ENCODE peak calls at places on chromosomes 2 and 18, in six cellular contexts. One of them, this sample, is unnamed.
A peak's percentile ranks its signal among the peaks of the same experiment; 100 is the strongest.

GRCh38 chr2:162075689-162076132 is 1.7 kb upstream of the DPP4 start:
- DNase-seq in astrocyte of the cerebellum: no peak
- DNase-seq in heart right ventricle: no peak
- DNase-seq in left lung: no peak
- DNase-seq in fibroblast of the aortic adventitia: no peak
- DNase-seq in NT2/D1: no peak
- DNase-seq in this sample: peak; percentile 57

GRCh38 chr2:97738236-97739019 is 25.1 kb downstream of the ZAP70 start:
- DNase-seq in astrocyte of the cerebellum: no peak
- DNase-seq in heart right ventricle: no peak
- DNase-seq in left lung: peak; percentile 21
- DNase-seq in fibroblast of the aortic adventitia: no peak
- DNase-seq in NT2/D1: no peak
- DNase-seq in this sample: no peak

GRCh38 chr2:73897240-73897583 is 4.4 kb downstream of the ACTG2 start:
- DNase-seq in astrocyte of the cerebellum: no peak
- DNase-seq in heart right ventricle: no peak
- DNase-seq in left lung: no peak
- DNase-seq in fibroblast of the aortic adventitia: no peak
- DNase-seq in NT2/D1: no peak
- DNase-seq in this sample: no peak

GRCh38 chr2:168241208-168241607 is 6.2 kb downstream of the STK39 start:
- DNase-seq in astrocyte of the cerebellum: no peak
- DNase-seq in heart right ventricle: no peak
- DNase-seq in left lung: no peak
- DNase-seq in fibroblast of the aortic adventitia: no peak
- DNase-seq in NT2/D1: no peak
- DNase-seq in this sample: no peak

GRCh38 chr2:144493027-144493809 is 26.7 kb downstream of the ZEB2 start:
- DNase-seq in astrocyte of the cerebellum: no peak
- DNase-seq in heart right ventricle: no peak
- DNase-seq in left lung: no peak
- DNase-seq in fibroblast of the aortic adventitia: no peak
- DNase-seq in NT2/D1: no peak
- DNase-seq in this sample: no peak

GRCh38 chr2:120856421-120856862 is 120.8 kb downstream of the GLI2 start:
- DNase-seq in astrocyte of the cerebellum: no peak
- DNase-seq in heart right ventricle: no peak
- DNase-seq in left lung: no peak
- DNase-seq in fibroblast of the aortic adventitia: peak; percentile 67
- DNase-seq in NT2/D1: peak; percentile 63
- DNase-seq in this sample: peak; percentile 51

GRCh38 chr2:53519925-53520629 is 247.5 kb upstream of the CHAC2 start:
- DNase-seq in astrocyte of the cerebellum: no peak
- DNase-seq in heart right ventricle: no peak
- DNase-seq in left lung: no peak
- DNase-seq in fibroblast of the aortic adventitia: no peak
- DNase-seq in NT2/D1: no peak
- DNase-seq in this sample: no peak

GRCh38 chr18:2994603-2995432 is 18.1 kb downstream of the LPIN2 start:
- DNase-seq in astrocyte of the cerebellum: no peak
- DNase-seq in heart right ventricle: peak; percentile 39
- DNase-seq in left lung: no peak
- DNase-seq in fibroblast of the aortic adventitia: no peak
- DNase-seq in NT2/D1: no peak
- DNase-seq in this sample: no peak

GRCh38 chr2:42101641-42102605 is 54.1 kb downstream of the PKDCC start:
- DNase-seq in astrocyte of the cerebellum: peak; percentile 74
- DNase-seq in heart right ventricle: peak; percentile 57
- DNase-seq in left lung: peak; percentile 86
- DNase-seq in fibroblast of the aortic adventitia: peak; percentile 74
- DNase-seq in NT2/D1: no peak
- DNase-seq in this sample: peak; percentile 77

GRCh38 chr2:46706264-46706983 is 209.2 kb downstream of the MCFD2 start:
- DNase-seq in astrocyte of the cerebellum: no peak
- DNase-seq in heart right ventricle: no peak
- DNase-seq in left lung: no peak
- DNase-seq in fibroblast of the aortic adventitia: peak; percentile 35
- DNase-seq in NT2/D1: no peak
- DNase-seq in this sample: no peak

GRCh38 chr18:10377956-10378355 is 76.5 kb upstream of the APCDD1 start:
- DNase-seq in astrocyte of the cerebellum: peak; percentile 68
- DNase-seq in heart right ventricle: no peak
- DNase-seq in left lung: no peak
- DNase-seq in fibroblast of the aortic adventitia: no peak
- DNase-seq in NT2/D1: no peak
- DNase-seq in this sample: no peak

GRCh38 chr2:149329470-149330126 is 789 bp upstream of the LYPD6 start:
- DNase-seq in astrocyte of the cerebellum: peak; percentile 38
- DNase-seq in heart right ventricle: peak; percentile 26
- DNase-seq in left lung: no peak
- DNase-seq in fibroblast of the aortic adventitia: peak; percentile 4
- DNase-seq in NT2/D1: peak; percentile 71
- DNase-seq in this sample: peak; percentile 21

GRCh38 chr2:113268621-113269360 is 9.9 kb downstream of the PAX8 start:
- DNase-seq in astrocyte of the cerebellum: no peak
- DNase-seq in heart right ventricle: no peak
- DNase-seq in left lung: no peak
- DNase-seq in fibroblast of the aortic adventitia: no peak
- DNase-seq in NT2/D1: no peak
- DNase-seq in this sample: no peak

GRCh38 chr2:73089270-73090030 is 17.9 kb upstream of the SFXN5 start:
- DNase-seq in astrocyte of the cerebellum: peak; percentile 96
- DNase-seq in heart right ventricle: no peak
- DNase-seq in left lung: peak; percentile 75
- DNase-seq in fibroblast of the aortic adventitia: peak; percentile 99
- DNase-seq in NT2/D1: no peak
- DNase-seq in this sample: peak; percentile 98

GRCh38 chr18:57364460-57364859 is 12.1 kb downstream of the ST8SIA3 start:
- DNase-seq in astrocyte of the cerebellum: no peak
- DNase-seq in heart right ventricle: no peak
- DNase-seq in left lung: no peak
- DNase-seq in fibroblast of the aortic adventitia: no peak
- DNase-seq in NT2/D1: no peak
- DNase-seq in this sample: no peak

GRCh38 chr2:160510617-160511016 is 17.0 kb upstream of the RBMS1 start:
- DNase-seq in astrocyte of the cerebellum: no peak
- DNase-seq in heart right ventricle: no peak
- DNase-seq in left lung: no peak
- DNase-seq in fibroblast of the aortic adventitia: peak; percentile 70
- DNase-seq in NT2/D1: no peak
- DNase-seq in this sample: peak; percentile 64

GRCh38 chr2:105764059-105764458 is 19.3 kb downstream of the NCK2 start:
- DNase-seq in astrocyte of the cerebellum: no peak
- DNase-seq in heart right ventricle: no peak
- DNase-seq in left lung: no peak
- DNase-seq in fibroblast of the aortic adventitia: no peak
- DNase-seq in NT2/D1: no peak
- DNase-seq in this sample: no peak

GRCh38 chr2:20627712-20628380 is 23.1 kb downstream of the HS1BP3 start:
- DNase-seq in astrocyte of the cerebellum: no peak
- DNase-seq in heart right ventricle: no peak
- DNase-seq in left lung: no peak
- DNase-seq in fibroblast of the aortic adventitia: no peak
- DNase-seq in NT2/D1: no peak
- DNase-seq in this sample: no peak

GRCh38 chr2:105052773-105053172 is 14.9 kb downstream of the MRPS9 start:
- DNase-seq in astrocyte of the cerebellum: no peak
- DNase-seq in heart right ventricle: peak; percentile 45
- DNase-seq in left lung: no peak
- DNase-seq in fibroblast of the aortic adventitia: peak; percentile 5
- DNase-seq in NT2/D1: no peak
- DNase-seq in this sample: peak; percentile 14

GRCh38 chr2:163692611-163693482 is 43.0 kb downstream of the FIGN start:
- DNase-seq in astrocyte of the cerebellum: no peak
- DNase-seq in heart right ventricle: no peak
- DNase-seq in left lung: no peak
- DNase-seq in fibroblast of the aortic adventitia: peak; percentile 35
- DNase-seq in NT2/D1: no peak
- DNase-seq in this sample: no peak
- H3K4me3 ChIP-seq in astrocyte of the cerebellum: no peak overlapping the region
- H3K4me3 ChIP-seq in heart right ventricle: no peak overlapping the region
- H3K4me3 ChIP-seq in left lung: no peak overlapping the region
- H3K4me3 ChIP-seq in fibroblast of the aortic adventitia: no peak overlapping the region
- H3K4me3 ChIP-seq in NT2/D1: no peak overlapping the region
- H3K4me3 ChIP-seq in this sample: no peak overlapping the region

GRCh38 chr2:155099784-155100183 is 401.3 kb downstream of the KCNJ3 start:
- DNase-seq in astrocyte of the cerebellum: peak; percentile 1
- DNase-seq in heart right ventricle: no peak
- DNase-seq in left lung: no peak
- DNase-seq in fibroblast of the aortic adventitia: no peak
- DNase-seq in NT2/D1: peak; percentile 60
- DNase-seq in this sample: no peak

GRCh38 chr2:155095613-155096012 is 397.1 kb downstream of the KCNJ3 start:
- DNase-seq in astrocyte of the cerebellum: no peak
- DNase-seq in heart right ventricle: no peak
- DNase-seq in left lung: no peak
- DNase-seq in fibroblast of the aortic adventitia: no peak
- DNase-seq in NT2/D1: no peak
- DNase-seq in this sample: no peak

GRCh38 chr2:155100261-155100660 is 401.8 kb downstream of the KCNJ3 start:
- DNase-seq in astrocyte of the cerebellum: no peak
- DNase-seq in heart right ventricle: no peak
- DNase-seq in left lung: no peak
- DNase-seq in fibroblast of the aortic adventitia: no peak
- DNase-seq in NT2/D1: no peak
- DNase-seq in this sample: no peak
- H3K4me3 ChIP-seq in astrocyte of the cerebellum: no peak overlapping the region
- H3K4me3 ChIP-seq in heart right ventricle: no peak overlapping the region
- H3K4me3 ChIP-seq in left lung: no peak overlapping the region
- H3K4me3 ChIP-seq in fibroblast of the aortic adventitia: no peak overlapping the region
- H3K4me3 ChIP-seq in NT2/D1: no peak overlapping the region
- H3K4me3 ChIP-seq in this sample: no peak overlapping the region

DNA sequence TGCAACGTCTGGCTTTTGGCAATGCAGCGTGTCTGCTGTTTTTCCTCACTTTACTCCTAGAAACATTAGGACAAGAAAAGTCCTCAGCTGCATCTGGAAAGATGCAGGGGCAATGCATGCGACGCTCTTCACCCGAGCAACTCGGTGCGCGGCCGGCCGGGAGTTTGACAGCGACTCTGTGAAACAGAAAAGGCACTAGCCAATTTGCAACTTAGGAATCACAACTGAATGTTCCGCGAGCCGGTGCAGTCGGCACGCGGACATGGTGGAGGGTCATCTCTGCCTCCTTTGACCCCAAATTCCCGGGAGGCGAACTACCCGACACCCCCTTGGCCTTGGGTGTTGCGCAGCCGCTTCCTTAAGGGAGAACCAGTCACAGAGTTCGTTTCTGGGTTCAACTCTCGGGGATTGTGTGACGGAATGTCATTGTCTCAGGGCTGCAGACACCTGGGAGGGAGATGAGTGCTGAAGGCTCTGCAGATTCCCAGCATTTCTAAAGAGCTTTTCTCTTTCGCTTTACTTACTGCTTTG is 9.8 kb downstream of the NR4A2 start:
- DNase-seq in astrocyte of the cerebellum: no peak
- DNase-seq in heart right ventricle: no peak
- DNase-seq in left lung: no peak
- DNase-seq in fibroblast of the aortic adventitia: peak; percentile 10
- DNase-seq in NT2/D1: no peak
- DNase-seq in this sample: peak; percentile 28
- H3K4me3 ChIP-seq in astrocyte of the cerebellum: peak overlapping the region; percentile 8
- H3K4me3 ChIP-seq in heart right ventricle: peak overlapping the region; percentile 33
- H3K4me3 ChIP-seq in left lung: no peak overlapping the region
- H3K4me3 ChIP-seq in fibroblast of the aortic adventitia: no peak overlapping the region
- H3K4me3 ChIP-seq in NT2/D1: no peak overlapping the region
- H3K4me3 ChIP-seq in this sample: no peak overlapping the region

DNA sequence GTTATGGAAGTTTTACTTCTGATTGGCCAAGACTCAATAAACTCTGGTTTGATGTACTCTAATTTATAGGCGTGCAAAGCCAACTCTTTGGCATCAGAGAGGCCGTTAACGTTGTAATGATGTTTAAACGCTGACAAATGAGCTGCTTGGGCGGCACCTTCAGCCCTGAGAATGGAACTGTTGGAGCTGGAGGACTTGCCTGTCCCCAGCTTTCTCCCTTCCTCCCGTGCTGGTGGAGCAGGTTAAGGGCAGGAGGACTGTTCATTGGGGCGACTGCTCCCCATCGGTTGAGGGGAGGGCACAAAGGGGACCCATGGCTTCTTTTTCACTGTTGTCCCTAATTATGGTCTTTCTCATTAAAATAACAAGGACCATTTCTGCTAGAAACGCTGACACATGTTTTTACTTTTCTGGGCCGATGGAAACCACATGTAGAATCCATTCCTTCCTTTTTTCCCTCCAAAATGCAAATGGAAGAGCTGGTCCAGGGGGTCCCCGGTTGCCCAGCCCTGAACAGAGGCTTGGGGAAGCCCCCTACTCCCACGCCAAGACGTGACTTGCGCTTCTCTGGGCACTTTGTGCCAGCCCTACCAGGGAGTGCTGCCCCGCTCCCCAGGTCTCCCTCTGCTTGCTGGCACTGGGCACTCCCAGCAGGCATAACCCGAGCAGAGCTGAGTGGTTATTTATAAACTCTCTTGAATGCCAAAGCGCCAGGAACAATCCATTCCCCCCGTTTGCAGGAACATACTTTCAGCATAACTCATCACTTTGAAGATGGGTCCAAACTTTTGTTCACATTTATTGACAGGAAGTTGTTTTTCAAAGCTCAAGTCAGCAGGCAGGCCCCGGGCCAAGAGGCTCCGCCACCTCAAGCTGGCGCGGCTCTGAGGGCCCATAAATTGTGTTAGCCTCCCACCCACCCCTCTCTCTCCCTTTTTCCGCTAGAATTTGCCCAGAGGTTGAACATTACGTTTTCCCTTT is 170.1 kb downstream of the ASB1 start:
- DNase-seq in astrocyte of the cerebellum: peak; percentile 93
- DNase-seq in heart right ventricle: peak; percentile 54
- DNase-seq in left lung: peak; percentile 63
- DNase-seq in fibroblast of the aortic adventitia: peak; percentile 95
- DNase-seq in NT2/D1: no peak
- DNase-seq in this sample: peak; percentile 97
- H3K4me3 ChIP-seq in astrocyte of the cerebellum: no peak overlapping the region
- H3K4me3 ChIP-seq in heart right ventricle: no peak overlapping the region
- H3K4me3 ChIP-seq in left lung: no peak overlapping the region
- H3K4me3 ChIP-seq in fibroblast of the aortic adventitia: no peak overlapping the region
- H3K4me3 ChIP-seq in NT2/D1: no peak overlapping the region
- H3K4me3 ChIP-seq in this sample: no peak overlapping the region